ENCODE peak calls at places on chromosome 2, in four cellular contexts. W is SK-N-SH, H is K562, X is HepG2. T is an unnamed sample.

GRCh38 chr2:1884933-1885580 is 140.7 kb upstream of the PXDN start:
- DNase-seq in W (no peak), H (no peak), X (no peak), T (no peak)

GRCh38 chr2:88190808-88191721 is 20.9 kb downstream of the THNSL2 start:
- DNase-seq in W (peak; percentile 85), H (peak; percentile 81), X (peak; percentile 66), T (peak; percentile 46)

GRCh38 chr2:112885503-112885897 is 25.5 kb upstream of the IL37 start:
- DNase-seq in W (no peak), H (no peak), X (no peak), T (no peak)

GRCh38 chr2:129396980-129397599 is 582.4 kb upstream of the RAB6C start:
- DNase-seq in W (peak; percentile 43), H (peak; percentile 14), X (peak; percentile 45), T (peak; percentile 16)

GRCh38 chr2:181305151-181306123 is 151.7 kb upstream of the ITGA4 start:
- DNase-seq in W (no peak), H (no peak), X (peak; percentile 95), T (no peak)

GRCh38 chr2:189549440-189549832 is 31.1 kb downstream of the SLC40A1 start:
- DNase-seq in W (no peak), H (no peak), X (no peak), T (no peak)

GRCh38 chr2:230356084-230356483 is 29.1 kb downstream of the SP140L start:
- DNase-seq in W (no peak), H (no peak), X (peak; percentile 84), T (no peak)

GRCh38 chr2:28778392-28778791 is 26.8 kb downstream of the PPP1CB start:
- DNase-seq in W (no peak), H (no peak), X (no peak), T (no peak)

GRCh38 chr2:96536445-96537065 is at the start of gene ARID5A:
- DNase-seq in W (peak; percentile 98), H (peak; percentile 96), X (peak; percentile 87), T (peak; percentile 73)

GRCh38 chr2:127594116-127594591 is 51.8 kb upstream of the GPR17 start:
- DNase-seq in W (no peak), H (no peak), X (no peak), T (no peak)

GRCh38 chr2:1729264-1729663 is 15.1 kb downstream of the PXDN start:
- DNase-seq in W (no peak), H (no peak), X (no peak), T (no peak)

GRCh38 chr2:54329482-54330225 is 73.6 kb upstream of the TSPYL6 start:
- DNase-seq in W (peak; percentile 28), H (no peak), X (peak; percentile 44), T (no peak)

GRCh38 chr2:39435974-39436591 is 1.0 kb downstream of the MAP4K3 start:
- DNase-seq in W (peak; percentile 73), H (no peak), X (peak; percentile 49), T (no peak)

GRCh38 chr2:180130403-180130802 is 123.3 kb upstream of the CWC22 start:
- DNase-seq in W (no peak), H (no peak), X (no peak), T (no peak)

GRCh38 chr2:235621736-235622135 is 127.9 kb downstream of the AGAP1 start:
- DNase-seq in W (no peak), H (no peak), X (no peak), T (no peak)
- TF ChIP-seq YY1 in W (no peak), H (no peak), X (no peak), T (no peak)

GRCh38 chr2:118967124-118967880 is 25.3 kb downstream of the MARCO start:
- DNase-seq in W (no peak), H (no peak), X (no peak), T (no peak)

GRCh38 chr2:118969734-118970395 is 27.9 kb downstream of the MARCO start:
- DNase-seq in W (no peak), H (no peak), X (no peak), T (no peak)

GRCh38 chr2:118965737-118966136 is 23.7 kb downstream of the MARCO start:
- DNase-seq in W (no peak), H (no peak), X (no peak), T (no peak)

GRCh38 chr2:118969025-118969733 is 27.2 kb downstream of the MARCO start:
- DNase-seq in W (no peak), H (no peak), X (no peak), T (no peak)

DNA sequence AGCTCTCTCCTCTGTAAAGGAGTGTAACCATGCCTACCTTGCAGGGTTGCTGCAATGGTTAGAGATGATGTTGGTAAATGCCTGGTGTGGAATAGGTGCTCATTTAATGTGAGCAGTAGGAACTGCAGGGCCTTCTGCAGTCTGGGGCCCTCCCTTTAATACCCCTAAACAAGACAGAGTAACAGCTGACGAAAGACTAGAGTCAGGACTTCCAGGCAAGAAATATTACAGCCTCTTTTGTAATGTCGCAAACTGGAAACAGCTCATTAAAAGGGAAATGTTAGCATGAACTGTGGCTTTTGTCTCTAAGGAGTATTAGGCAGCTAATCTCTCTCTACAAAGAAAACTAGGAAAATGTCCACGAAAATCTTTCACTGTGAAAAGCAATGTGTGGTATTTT is 26.0 kb downstream of the MARCO start:
- DNase-seq in W (no peak), H (no peak), X (no peak), T (no peak)
- TF ChIP-seq ELF1 in W (no peak), H (no peak), X (no peak), T (no peak)

GRCh38 chr2:131145040-131145439 is 39.9 kb downstream of the PLEKHB2 start:
- DNase-seq in W (no peak), H (no peak), X (no peak), T (no peak)
- TF ChIP-seq YY1 in W (no peak), H (no peak), X (no peak), T (no peak)

GRCh38 chr2:119071476-119071875 is 87.1 kb downstream of the C1QL2 start:
- DNase-seq in W (no peak), H (no peak), X (no peak), T (no peak)
- TF ChIP-seq ELF1 in W (no peak), H (no peak), X (no peak), T (no peak)

T was measured in HCT116.